ENCODE peak calls at places on chromosome 12, in nine cellular contexts. One of them, this sample, is unnamed.

GRCh38 chr12:122669397-122670070 is 33.6 kb downstream of the HCAR2 start:
- DNase-seq in dorsolateral prefrontal cortex: no peak
- DNase-seq in cardiac fibroblast: peak
- DNase-seq in type B pancreatic cell: no peak
- DNase-seq in tibial nerve: no peak
- DNase-seq in bronchial epithelial cell: peak
- DNase-seq in tibial artery: no peak
- DNase-seq in astrocyte of the spinal cord: peak
- DNase-seq in body of pancreas: no peak
- DNase-seq in this sample: no peak

GRCh38 chr12:26721800-26722199 is 111.2 kb downstream of the ITPR2 start:
- DNase-seq in cardiac fibroblast: peak
- DNase-seq in tibial nerve: no peak
- DNase-seq in astrocyte of the spinal cord: no peak
- DNase-seq in body of pancreas: no peak
- DNase-seq in type B pancreatic cell: no peak
- DNase-seq in dorsolateral prefrontal cortex: no peak
- DNase-seq in tibial artery: no peak
- DNase-seq in bronchial epithelial cell: peak
- DNase-seq in this sample: no peak

GRCh38 chr12:29103539-29103974 is 45.5 kb upstream of the FAR2 start:
- DNase-seq in tibial nerve: no peak
- DNase-seq in dorsolateral prefrontal cortex: no peak
- DNase-seq in astrocyte of the spinal cord: no peak
- DNase-seq in type B pancreatic cell: no peak
- DNase-seq in tibial artery: no peak
- DNase-seq in bronchial epithelial cell: no peak
- DNase-seq in body of pancreas: no peak
- DNase-seq in cardiac fibroblast: no peak
- DNase-seq in this sample: peak

GRCh38 chr12:114000861-114001260 is 34.7 kb upstream of the RBM19 start:
- DNase-seq in tibial artery: no peak
- DNase-seq in astrocyte of the spinal cord: no peak
- DNase-seq in tibial nerve: no peak
- DNase-seq in dorsolateral prefrontal cortex: no peak
- DNase-seq in type B pancreatic cell: no peak
- DNase-seq in bronchial epithelial cell: no peak
- DNase-seq in cardiac fibroblast: no peak
- DNase-seq in body of pancreas: no peak
- DNase-seq in this sample: no peak

GRCh38 chr12:49776858-49777257 is 35.5 kb downstream of the TMBIM6 start:
- DNase-seq in tibial artery: no peak
- DNase-seq in body of pancreas: no peak
- DNase-seq in cardiac fibroblast: no peak
- DNase-seq in dorsolateral prefrontal cortex: no peak
- DNase-seq in bronchial epithelial cell: peak
- DNase-seq in type B pancreatic cell: no peak
- DNase-seq in astrocyte of the spinal cord: no peak
- DNase-seq in tibial nerve: no peak
- DNase-seq in this sample: no peak

GRCh38 chr12:50842637-50843493 is at the start of gene TMPRSS12:
- DNase-seq in body of pancreas: peak
- DNase-seq in type B pancreatic cell: no peak
- DNase-seq in dorsolateral prefrontal cortex: no peak
- DNase-seq in tibial artery: no peak
- DNase-seq in tibial nerve: no peak
- DNase-seq in astrocyte of the spinal cord: no peak
- DNase-seq in bronchial epithelial cell: peak
- DNase-seq in cardiac fibroblast: no peak
- DNase-seq in this sample: no peak

GRCh38 chr12:127239781-127240180 is 1027.2 kb upstream of the TMEM132C start:
- DNase-seq in body of pancreas: no peak
- DNase-seq in astrocyte of the spinal cord: no peak
- DNase-seq in bronchial epithelial cell: no peak
- DNase-seq in tibial nerve: no peak
- DNase-seq in tibial artery: no peak
- DNase-seq in cardiac fibroblast: peak
- DNase-seq in dorsolateral prefrontal cortex: no peak
- DNase-seq in type B pancreatic cell: no peak
- DNase-seq in this sample: no peak

GRCh38 chr12:51777973-51778372 is 70.5 kb downstream of the FIGNL2 start:
- DNase-seq in type B pancreatic cell: no peak
- DNase-seq in dorsolateral prefrontal cortex: no peak
- DNase-seq in bronchial epithelial cell: no peak
- DNase-seq in tibial nerve: no peak
- DNase-seq in cardiac fibroblast: no peak
- DNase-seq in astrocyte of the spinal cord: no peak
- DNase-seq in tibial artery: no peak
- DNase-seq in body of pancreas: no peak
- DNase-seq in this sample: no peak

GRCh38 chr12:88393017-88393767 is 187.1 kb downstream of the KITLG start:
- DNase-seq in tibial nerve: no peak
- DNase-seq in body of pancreas: no peak
- DNase-seq in tibial artery: no peak
- DNase-seq in dorsolateral prefrontal cortex: no peak
- DNase-seq in cardiac fibroblast: peak
- DNase-seq in astrocyte of the spinal cord: peak
- DNase-seq in bronchial epithelial cell: peak
- DNase-seq in type B pancreatic cell: no peak
- DNase-seq in this sample: no peak

GRCh38 chr12:4719821-4720636 is at the start of gene GALNT8:
- DNase-seq in type B pancreatic cell: no peak
- DNase-seq in body of pancreas: no peak
- DNase-seq in bronchial epithelial cell: no peak
- DNase-seq in tibial artery: no peak
- DNase-seq in cardiac fibroblast: no peak
- DNase-seq in astrocyte of the spinal cord: no peak
- DNase-seq in dorsolateral prefrontal cortex: no peak
- DNase-seq in tibial nerve: no peak
- DNase-seq in this sample: no peak

GRCh38 chr12:89889051-89889450 is 180.4 kb upstream of the ATP2B1 start:
- DNase-seq in bronchial epithelial cell: peak
- DNase-seq in astrocyte of the spinal cord: peak
- DNase-seq in type B pancreatic cell: no peak
- DNase-seq in tibial artery: no peak
- DNase-seq in tibial nerve: no peak
- DNase-seq in cardiac fibroblast: peak
- DNase-seq in dorsolateral prefrontal cortex: no peak
- DNase-seq in body of pancreas: no peak
- DNase-seq in this sample: no peak

GRCh38 chr12:102539651-102540553 is 59.5 kb upstream of the IGF1 start:
- DNase-seq in dorsolateral prefrontal cortex: no peak
- DNase-seq in tibial nerve: no peak
- DNase-seq in bronchial epithelial cell: peak
- DNase-seq in cardiac fibroblast: peak
- DNase-seq in body of pancreas: no peak
- DNase-seq in type B pancreatic cell: no peak
- DNase-seq in astrocyte of the spinal cord: no peak
- DNase-seq in tibial artery: no peak
- DNase-seq in this sample: no peak

GRCh38 chr12:91781114-91781513 is 364.5 kb downstream of the BTG1 start:
- DNase-seq in astrocyte of the spinal cord: peak
- DNase-seq in dorsolateral prefrontal cortex: no peak
- DNase-seq in bronchial epithelial cell: peak
- DNase-seq in cardiac fibroblast: peak
- DNase-seq in tibial artery: no peak
- DNase-seq in body of pancreas: no peak
- DNase-seq in tibial nerve: no peak
- DNase-seq in type B pancreatic cell: no peak
- DNase-seq in this sample: no peak

GRCh38 chr12:52691765-52692150 is 11.6 kb upstream of the KRT1 start:
- DNase-seq in tibial nerve: no peak
- DNase-seq in bronchial epithelial cell: no peak
- DNase-seq in cardiac fibroblast: no peak
- DNase-seq in body of pancreas: no peak
- DNase-seq in dorsolateral prefrontal cortex: no peak
- DNase-seq in astrocyte of the spinal cord: no peak
- DNase-seq in type B pancreatic cell: no peak
- DNase-seq in tibial artery: no peak
- DNase-seq in this sample: no peak

GRCh38 chr12:121708313-121709063 is 4.1 kb upstream of the TMEM120B start:
- DNase-seq in body of pancreas: no peak
- DNase-seq in dorsolateral prefrontal cortex: no peak
- DNase-seq in astrocyte of the spinal cord: no peak
- DNase-seq in bronchial epithelial cell: no peak
- DNase-seq in tibial artery: no peak
- DNase-seq in cardiac fibroblast: no peak
- DNase-seq in type B pancreatic cell: no peak
- DNase-seq in tibial nerve: no peak
- DNase-seq in this sample: peak

GRCh38 chr12:65994318-65994717 is 136.2 kb downstream of the LLPH start:
- DNase-seq in dorsolateral prefrontal cortex: no peak
- DNase-seq in tibial nerve: no peak
- DNase-seq in tibial artery: no peak
- DNase-seq in type B pancreatic cell: no peak
- DNase-seq in astrocyte of the spinal cord: no peak
- DNase-seq in cardiac fibroblast: no peak
- DNase-seq in bronchial epithelial cell: no peak
- DNase-seq in body of pancreas: no peak
- DNase-seq in this sample: no peak

GRCh38 chr12:125324861-125325260 is 259.6 kb downstream of the AACS start:
- DNase-seq in astrocyte of the spinal cord: no peak
- DNase-seq in tibial nerve: no peak
- DNase-seq in tibial artery: no peak
- DNase-seq in bronchial epithelial cell: no peak
- DNase-seq in cardiac fibroblast: no peak
- DNase-seq in body of pancreas: no peak
- DNase-seq in dorsolateral prefrontal cortex: no peak
- DNase-seq in type B pancreatic cell: no peak
- DNase-seq in this sample: no peak
- TF ChIP-seq CTCF in astrocyte of the spinal cord: no peak
- TF ChIP-seq CTCF in tibial nerve: no peak
- TF ChIP-seq CTCF in tibial artery: no peak
- TF ChIP-seq CTCF in bronchial epithelial cell: no peak
- TF ChIP-seq CTCF in cardiac fibroblast: no peak
- TF ChIP-seq CTCF in body of pancreas: no peak
- TF ChIP-seq CTCF in dorsolateral prefrontal cortex: no peak
- TF ChIP-seq CTCF in type B pancreatic cell: no peak
- TF ChIP-seq CTCF in this sample: no peak

GRCh38 chr12:124732275-124733075 is 131.2 kb downstream of the SCARB1 start:
- DNase-seq in tibial artery: no peak
- DNase-seq in astrocyte of the spinal cord: no peak
- DNase-seq in bronchial epithelial cell: no peak
- DNase-seq in type B pancreatic cell: no peak
- DNase-seq in tibial nerve: no peak
- DNase-seq in dorsolateral prefrontal cortex: no peak
- DNase-seq in cardiac fibroblast: peak
- DNase-seq in body of pancreas: no peak
- DNase-seq in this sample: no peak

GRCh38 chr12:124731869-124732268 is 131.8 kb downstream of the SCARB1 start:
- DNase-seq in bronchial epithelial cell: no peak
- DNase-seq in tibial nerve: no peak
- DNase-seq in tibial artery: no peak
- DNase-seq in body of pancreas: no peak
- DNase-seq in type B pancreatic cell: no peak
- DNase-seq in cardiac fibroblast: no peak
- DNase-seq in astrocyte of the spinal cord: no peak
- DNase-seq in dorsolateral prefrontal cortex: no peak
- DNase-seq in this sample: no peak

GRCh38 chr12:124733086-124733485 is 130.6 kb downstream of the SCARB1 start:
- DNase-seq in tibial nerve: no peak
- DNase-seq in tibial artery: no peak
- DNase-seq in bronchial epithelial cell: no peak
- DNase-seq in type B pancreatic cell: no peak
- DNase-seq in cardiac fibroblast: no peak
- DNase-seq in body of pancreas: no peak
- DNase-seq in dorsolateral prefrontal cortex: no peak
- DNase-seq in astrocyte of the spinal cord: no peak
- DNase-seq in this sample: no peak

GRCh38 chr12:124736115-124737039 is 127.3 kb downstream of the SCARB1 start:
- DNase-seq in cardiac fibroblast: no peak
- DNase-seq in bronchial epithelial cell: no peak
- DNase-seq in body of pancreas: no peak
- DNase-seq in tibial artery: no peak
- DNase-seq in astrocyte of the spinal cord: no peak
- DNase-seq in type B pancreatic cell: no peak
- DNase-seq in dorsolateral prefrontal cortex: no peak
- DNase-seq in tibial nerve: no peak
- DNase-seq in this sample: no peak

GRCh38 chr12:124734224-124734788 is 129.4 kb downstream of the SCARB1 start:
- DNase-seq in type B pancreatic cell: no peak
- DNase-seq in astrocyte of the spinal cord: no peak
- DNase-seq in body of pancreas: peak
- DNase-seq in tibial artery: peak
- DNase-seq in bronchial epithelial cell: no peak
- DNase-seq in dorsolateral prefrontal cortex: no peak
- DNase-seq in tibial nerve: no peak
- DNase-seq in cardiac fibroblast: no peak
- DNase-seq in this sample: no peak
- TF ChIP-seq CTCF in type B pancreatic cell: peak
- TF ChIP-seq CTCF in astrocyte of the spinal cord: no peak
- TF ChIP-seq CTCF in body of pancreas: no peak
- TF ChIP-seq CTCF in tibial artery: no peak
- TF ChIP-seq CTCF in bronchial epithelial cell: no peak
- TF ChIP-seq CTCF in dorsolateral prefrontal cortex: no peak
- TF ChIP-seq CTCF in tibial nerve: peak
- TF ChIP-seq CTCF in cardiac fibroblast: no peak
- TF ChIP-seq CTCF in this sample: no peak

DNA sequence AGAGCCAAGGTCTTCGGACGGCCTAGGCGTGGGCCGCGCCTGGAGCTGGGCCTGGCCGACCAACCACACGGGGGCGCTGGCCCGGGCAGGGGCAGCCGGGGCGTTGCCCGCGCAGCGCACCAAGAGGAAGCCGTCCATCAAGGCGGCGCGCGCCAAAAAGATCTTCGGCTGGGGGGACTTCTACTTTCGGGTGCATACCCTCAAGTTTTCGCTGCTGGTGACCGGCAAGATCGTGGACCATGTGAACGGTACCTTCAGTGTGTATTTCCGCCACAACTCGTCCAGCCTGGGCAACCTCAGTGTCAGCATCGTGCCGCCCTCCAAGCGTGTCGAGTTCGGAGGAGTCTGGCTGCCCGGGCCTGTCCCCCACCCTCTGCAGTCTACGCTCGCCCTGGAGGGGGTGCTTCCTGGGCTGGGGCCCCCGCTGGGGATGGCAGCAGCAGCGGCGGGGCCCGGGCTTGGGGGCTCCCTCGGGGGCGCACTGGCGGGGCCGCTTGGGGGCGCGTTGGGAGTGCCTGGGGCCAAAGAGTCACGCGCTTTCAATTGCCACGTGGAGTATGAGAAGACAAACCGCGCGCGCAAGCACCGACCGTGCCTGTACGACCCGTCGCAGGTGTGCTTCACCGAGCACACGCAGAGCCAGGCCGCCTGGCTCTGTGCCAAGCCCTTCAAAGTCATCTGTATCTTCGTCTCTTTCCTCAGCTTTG is 4.4 kb upstream of the SHMT2 start:
- DNase-seq in astrocyte of the spinal cord: no peak
- DNase-seq in body of pancreas: peak
- DNase-seq in tibial nerve: no peak
- DNase-seq in type B pancreatic cell: no peak
- DNase-seq in tibial artery: no peak
- DNase-seq in cardiac fibroblast: no peak
- DNase-seq in dorsolateral prefrontal cortex: no peak
- DNase-seq in bronchial epithelial cell: no peak
- DNase-seq in this sample: no peak
- TF ChIP-seq CTCF in astrocyte of the spinal cord: peak
- TF ChIP-seq CTCF in body of pancreas: peak
- TF ChIP-seq CTCF in tibial nerve: peak
- TF ChIP-seq CTCF in type B pancreatic cell: peak
- TF ChIP-seq CTCF in tibial artery: peak
- TF ChIP-seq CTCF in cardiac fibroblast: no peak
- TF ChIP-seq CTCF in dorsolateral prefrontal cortex: peak
- TF ChIP-seq CTCF in bronchial epithelial cell: peak
- TF ChIP-seq CTCF in this sample: peak

GRCh38 chr12:38544357-38545066 is 227.9 kb downstream of the ALG10B start:
- DNase-seq in cardiac fibroblast: no peak
- DNase-seq in astrocyte of the spinal cord: no peak
- DNase-seq in type B pancreatic cell: no peak
- DNase-seq in dorsolateral prefrontal cortex: no peak
- DNase-seq in body of pancreas: no peak
- DNase-seq in tibial nerve: no peak
- DNase-seq in tibial artery: no peak
- DNase-seq in bronchial epithelial cell: no peak
- DNase-seq in this sample: no peak
- TF ChIP-seq CTCF in cardiac fibroblast: no peak
- TF ChIP-seq CTCF in astrocyte of the spinal cord: no peak
- TF ChIP-seq CTCF in type B pancreatic cell: peak
- TF ChIP-seq CTCF in dorsolateral prefrontal cortex: no peak
- TF ChIP-seq CTCF in body of pancreas: no peak
- TF ChIP-seq CTCF in tibial nerve: no peak
- TF ChIP-seq CTCF in tibial artery: no peak
- TF ChIP-seq CTCF in bronchial epithelial cell: peak
- TF ChIP-seq CTCF in this sample: no peak